ENCODE peak calls at places on chromosomes 1 and 21, in ten cellular contexts. L, V, N, Z, R, T, O, D, F and J are unnamed samples.

GRCh38 chr1:116574581-116575291 is 3.9 kb upstream of the CD58 start:
- DNase-seq in Z (peak), N (peak), L (peak), V (peak), R (peak), F (peak), T (peak), D (peak), O (peak), J (peak)

GRCh38 chr1:30966690-30967369 is 58.3 kb upstream of the SDC3 start:
- DNase-seq in V (peak), L (no peak), O (peak), Z (peak), T (no peak), F (peak), N (no peak), D (peak), R (peak), J (no peak)

GRCh38 chr1:119323216-119323982 is 45.2 kb upstream of the HAO2 start:
- DNase-seq in T (no peak), L (no peak), R (no peak), O (no peak), D (no peak), F (no peak), Z (no peak), V (no peak), N (peak), J (no peak)

GRCh38 chr1:53982762-53983101 is 35.3 kb downstream of the LDLRAD1 start:
- DNase-seq in V (no peak), R (no peak), O (no peak), N (no peak), L (no peak), F (no peak), T (no peak), D (no peak), Z (no peak), J (no peak)

GRCh38 chr1:8353386-8353785 is 35.5 kb downstream of the SLC45A1 start:
- DNase-seq in V (no peak), O (no peak), F (no peak), R (no peak), N (no peak), D (no peak), T (no peak), Z (no peak), L (no peak), J (no peak)

GRCh38 chr1:31655104-31655503 is 10.4 kb upstream of the PEF1 start:
- DNase-seq in D (no peak), V (no peak), L (no peak), F (no peak), Z (no peak), O (no peak), N (no peak), T (no peak), R (no peak), J (no peak)

GRCh38 chr21:38671716-38672115 is 134.0 kb upstream of the ETS2 start:
- DNase-seq in D (no peak), L (no peak), O (no peak), V (no peak), R (no peak), Z (no peak), T (no peak), F (no peak), N (no peak), J (no peak)

GRCh38 chr1:198681831-198682756 is 43.3 kb downstream of the PTPRC start:
- DNase-seq in Z (peak), T (peak), O (peak), F (peak), L (peak), R (peak), V (peak), D (peak), N (peak), J (peak)

GRCh38 chr1:64691631-64692030 is 53.2 kb upstream of the RAVER2 start:
- DNase-seq in L (no peak), N (no peak), V (no peak), D (no peak), R (peak), T (no peak), F (peak), Z (no peak), O (peak), J (no peak)

GRCh38 chr21:46295177-46295711 is 9.1 kb downstream of the YBEY start:
- DNase-seq in O (no peak), L (no peak), Z (no peak), F (peak), V (no peak), T (peak), N (peak), D (peak), R (peak), J (no peak)

GRCh38 chr1:245201201-245201600 is 46.4 kb downstream of the KIF26B start:
- DNase-seq in D (no peak), V (no peak), T (no peak), O (no peak), Z (no peak), N (no peak), R (no peak), F (no peak), L (no peak), J (no peak)

GRCh38 chr1:244874974-244875579 is 10.7 kb upstream of the HNRNPU start:
- DNase-seq in N (no peak), F (no peak), O (no peak), R (no peak), V (peak), Z (no peak), T (no peak), L (no peak), D (no peak), J (no peak)

GRCh38 chr1:215568287-215568692 is 1.2 kb downstream of the KCTD3 start:
- DNase-seq in O (no peak), F (peak), V (peak), L (no peak), R (peak), T (no peak), N (no peak), Z (peak), D (no peak), J (no peak)

GRCh38 chr1:28812669-28813468 is 899 bp downstream of the OPRD1 start:
- DNase-seq in O (no peak), D (no peak), F (no peak), V (peak), T (no peak), N (peak), Z (no peak), R (no peak), L (no peak), J (no peak)

GRCh38 chr1:91844862-91845528 is 41.0 kb downstream of the TGFBR3 start:
- DNase-seq in D (no peak), T (no peak), L (no peak), O (peak), V (no peak), Z (peak), F (peak), R (peak), N (no peak), J (no peak)

GRCh38 chr1:91791691-91792392 is 94.1 kb downstream of the TGFBR3 start:
- DNase-seq in O (no peak), F (no peak), T (peak), Z (no peak), R (no peak), D (no peak), L (no peak), N (no peak), V (no peak), J (no peak)

GRCh38 chr1:245074232-245074747 is 80.5 kb upstream of the KIF26B start:
- DNase-seq in R (peak), T (peak), Z (peak), L (no peak), V (no peak), N (no peak), D (peak), F (peak), O (peak), J (no peak)

GRCh38 chr1:55150880-55151582 is 64.1 kb downstream of the USP24 start:
- DNase-seq in V (no peak), T (peak), F (no peak), O (no peak), Z (no peak), N (no peak), D (no peak), R (no peak), L (no peak), J (no peak)

GRCh38 chr21:42570841-42571387 is 57.3 kb downstream of the SLC37A1 start:
- DNase-seq in O (no peak), Z (no peak), R (no peak), N (no peak), F (no peak), V (peak), L (no peak), T (no peak), D (no peak), J (no peak)

GRCh38 chr1:50603274-50604271 is 180.3 kb upstream of the DMRTA2 start:
- DNase-seq in T (peak), Z (peak), F (peak), R (peak), D (no peak), N (no peak), V (no peak), L (no peak), O (peak), J (no peak)

GRCh38 chr1:33364578-33364945 is 43.7 kb upstream of the A3GALT2 start:
- DNase-seq in L (no peak), V (peak), Z (no peak), N (no peak), F (no peak), O (no peak), T (no peak), D (peak), R (no peak), J (no peak)

GRCh38 chr21:45615145-45615711 is 28.3 kb upstream of the PCBP3 start:
- DNase-seq in V (no peak), N (peak), R (peak), Z (no peak), T (no peak), D (no peak), O (peak), F (peak), L (peak), J (peak)

GRCh38 chr1:18100493-18101063 is 7.0 kb upstream of the IGSF21 start:
- DNase-seq in N (peak), L (peak), V (peak), F (peak), Z (peak), R (peak), D (peak), T (peak), O (peak), J (peak)